ENCODE peak calls at places on chromosomes 16 and 17, in eight cellular contexts. One of them, this sample, is unnamed.

GRCh38 chr17:45231481-45232116 is 9.9 kb downstream of the FMNL1 start:
- DNase-seq in OCI-LY7: peak; percentile 51
- DNase-seq in left ventricle myocardium inferior: no peak
- DNase-seq in cardiac muscle cell: no peak
- DNase-seq in mesenchymal stem cell: no peak
- DNase-seq in CD4-positive, alpha-beta T cell: no peak
- DNase-seq in IMR-90: no peak
- DNase-seq in ovary: no peak
- DNase-seq in this sample: no peak

GRCh38 chr16:30711712-30712111 is 12.7 kb downstream of the SRCAP start:
- DNase-seq in OCI-LY7: no peak
- DNase-seq in left ventricle myocardium inferior: no peak
- DNase-seq in cardiac muscle cell: no peak
- DNase-seq in mesenchymal stem cell: no peak
- DNase-seq in CD4-positive, alpha-beta T cell: no peak
- DNase-seq in IMR-90: no peak
- DNase-seq in ovary: no peak
- DNase-seq in this sample: no peak

GRCh38 chr17:6427284-6427781 is 7.6 kb downstream of the AIPL1 start:
- DNase-seq in OCI-LY7: no peak
- DNase-seq in left ventricle myocardium inferior: no peak
- DNase-seq in cardiac muscle cell: peak; percentile 41
- DNase-seq in mesenchymal stem cell: peak; percentile 52
- DNase-seq in CD4-positive, alpha-beta T cell: no peak
- DNase-seq in IMR-90: peak; percentile 16
- DNase-seq in ovary: no peak
- DNase-seq in this sample: no peak

GRCh38 chr17:5019475-5019956 is 15.7 kb downstream of the SLC52A1 start:
- DNase-seq in OCI-LY7: peak; percentile 76
- DNase-seq in left ventricle myocardium inferior: no peak
- DNase-seq in cardiac muscle cell: peak; percentile 12
- DNase-seq in mesenchymal stem cell: no peak
- DNase-seq in CD4-positive, alpha-beta T cell: peak; percentile 39
- DNase-seq in IMR-90: peak; percentile 12
- DNase-seq in ovary: no peak
- DNase-seq in this sample: no peak

GRCh38 chr16:23092072-23092800 is 57.0 kb downstream of the USP31 start:
- DNase-seq in OCI-LY7: no peak
- DNase-seq in left ventricle myocardium inferior: no peak
- DNase-seq in cardiac muscle cell: no peak
- DNase-seq in mesenchymal stem cell: no peak
- DNase-seq in CD4-positive, alpha-beta T cell: no peak
- DNase-seq in IMR-90: no peak
- DNase-seq in ovary: no peak
- DNase-seq in this sample: no peak

GRCh38 chr16:57617604-57618111 is 10.8 kb upstream of the ADGRG1 start:
- DNase-seq in OCI-LY7: no peak
- DNase-seq in left ventricle myocardium inferior: no peak
- DNase-seq in cardiac muscle cell: no peak
- DNase-seq in mesenchymal stem cell: no peak
- DNase-seq in CD4-positive, alpha-beta T cell: no peak
- DNase-seq in IMR-90: no peak
- DNase-seq in ovary: peak; percentile 5
- DNase-seq in this sample: no peak

GRCh38 chr17:46191332-46192210 is 1.7 kb downstream of the KANSL1 start:
- DNase-seq in OCI-LY7: peak; percentile 49
- DNase-seq in left ventricle myocardium inferior: no peak
- DNase-seq in cardiac muscle cell: peak; percentile 51
- DNase-seq in mesenchymal stem cell: peak; percentile 77
- DNase-seq in CD4-positive, alpha-beta T cell: no peak
- DNase-seq in IMR-90: no peak
- DNase-seq in ovary: peak; percentile 33
- DNase-seq in this sample: no peak

GRCh38 chr16:19114359-19115147 is 789 bp downstream of the ITPRIPL2 start:
- DNase-seq in OCI-LY7: no peak
- DNase-seq in left ventricle myocardium inferior: peak; percentile 62
- DNase-seq in cardiac muscle cell: peak; percentile 73
- DNase-seq in mesenchymal stem cell: peak; percentile 71
- DNase-seq in CD4-positive, alpha-beta T cell: no peak
- DNase-seq in IMR-90: peak; percentile 68
- DNase-seq in ovary: peak; percentile 76
- DNase-seq in this sample: no peak

GRCh38 chr17:54544239-54544638 is 356.4 kb upstream of the TOM1L1 start:
- DNase-seq in OCI-LY7: no peak
- DNase-seq in left ventricle myocardium inferior: no peak
- DNase-seq in cardiac muscle cell: no peak
- DNase-seq in mesenchymal stem cell: no peak
- DNase-seq in CD4-positive, alpha-beta T cell: no peak
- DNase-seq in IMR-90: no peak
- DNase-seq in ovary: no peak
- DNase-seq in this sample: peak; percentile 9

GRCh38 chr16:27980919-27981670 is 82.4 kb downstream of the GSG1L start:
- DNase-seq in OCI-LY7: no peak
- DNase-seq in left ventricle myocardium inferior: no peak
- DNase-seq in cardiac muscle cell: no peak
- DNase-seq in mesenchymal stem cell: no peak
- DNase-seq in CD4-positive, alpha-beta T cell: no peak
- DNase-seq in IMR-90: no peak
- DNase-seq in ovary: no peak
- DNase-seq in this sample: no peak

DNA sequence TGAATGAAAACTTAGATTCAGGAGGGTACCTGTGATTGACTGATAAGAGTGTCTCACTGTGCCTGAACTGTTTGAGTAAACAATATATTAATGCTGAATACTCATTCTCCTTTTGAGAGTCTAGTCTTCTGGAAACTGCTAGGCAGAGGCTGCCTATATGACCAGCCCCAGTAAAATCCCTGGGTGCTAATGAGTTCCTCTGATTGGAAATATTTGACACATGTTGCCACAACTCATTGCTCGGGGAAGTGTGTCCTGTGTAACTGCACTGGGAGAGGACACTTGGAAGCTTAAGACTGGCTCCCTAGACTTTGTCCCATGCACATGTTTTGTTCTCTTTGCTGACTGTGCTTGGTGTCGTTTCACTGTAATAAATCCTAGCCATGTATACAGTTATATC is 108.7 kb upstream of the NACA2 start:
- DNase-seq in OCI-LY7: no peak
- DNase-seq in left ventricle myocardium inferior: no peak
- DNase-seq in cardiac muscle cell: no peak
- DNase-seq in mesenchymal stem cell: no peak
- DNase-seq in CD4-positive, alpha-beta T cell: no peak
- DNase-seq in IMR-90: no peak
- DNase-seq in ovary: no peak
- DNase-seq in this sample: no peak
- H3K9me3 ChIP-seq in OCI-LY7: peaks cover 34% of the 10 kb centered on the region
- H3K9me3 ChIP-seq in left ventricle myocardium inferior: peaks cover 70% of the 10 kb centered on the region
- H3K9me3 ChIP-seq in cardiac muscle cell: no peaks in the 10 kb centered on the region
- H3K9me3 ChIP-seq in mesenchymal stem cell: peaks cover 55% of the 10 kb centered on the region
- H3K9me3 ChIP-seq in CD4-positive, alpha-beta T cell: peaks cover 40% of the 10 kb centered on the region
- H3K9me3 ChIP-seq in IMR-90: peaks cover 19% of the 10 kb centered on the region
- H3K9me3 ChIP-seq in ovary: peaks cover 5% of the 10 kb centered on the region
- H3K9me3 ChIP-seq in this sample: peaks cover 4% of the 10 kb centered on the region

GRCh38 chr16:53511084-53511402 is 8.0 kb upstream of the AKTIP start:
- DNase-seq in OCI-LY7: no peak
- DNase-seq in left ventricle myocardium inferior: no peak
- DNase-seq in cardiac muscle cell: no peak
- DNase-seq in mesenchymal stem cell: no peak
- DNase-seq in CD4-positive, alpha-beta T cell: no peak
- DNase-seq in IMR-90: no peak
- DNase-seq in ovary: no peak
- DNase-seq in this sample: no peak

GRCh38 chr16:53510704-53511070 is 7.7 kb upstream of the AKTIP start:
- DNase-seq in OCI-LY7: no peak
- DNase-seq in left ventricle myocardium inferior: no peak
- DNase-seq in cardiac muscle cell: no peak
- DNase-seq in mesenchymal stem cell: no peak
- DNase-seq in CD4-positive, alpha-beta T cell: no peak
- DNase-seq in IMR-90: no peak
- DNase-seq in ovary: no peak
- DNase-seq in this sample: no peak

GRCh38 chr16:53507464-53508180 is 4.6 kb upstream of the AKTIP start:
- DNase-seq in OCI-LY7: no peak
- DNase-seq in left ventricle myocardium inferior: no peak
- DNase-seq in cardiac muscle cell: no peak
- DNase-seq in mesenchymal stem cell: no peak
- DNase-seq in CD4-positive, alpha-beta T cell: no peak
- DNase-seq in IMR-90: no peak
- DNase-seq in ovary: no peak
- DNase-seq in this sample: no peak

GRCh38 chr16:53511403-53512280 is 8.6 kb upstream of the AKTIP start:
- DNase-seq in OCI-LY7: no peak
- DNase-seq in left ventricle myocardium inferior: no peak
- DNase-seq in cardiac muscle cell: no peak
- DNase-seq in mesenchymal stem cell: no peak
- DNase-seq in CD4-positive, alpha-beta T cell: no peak
- DNase-seq in IMR-90: no peak
- DNase-seq in ovary: no peak
- DNase-seq in this sample: no peak

GRCh38 chr16:53509906-53510703 is 7.1 kb upstream of the AKTIP start:
- DNase-seq in OCI-LY7: peak; percentile 60
- DNase-seq in left ventricle myocardium inferior: peak; percentile 68
- DNase-seq in cardiac muscle cell: peak; percentile 82
- DNase-seq in mesenchymal stem cell: peak; percentile 64
- DNase-seq in CD4-positive, alpha-beta T cell: peak; percentile 36
- DNase-seq in IMR-90: peak; percentile 62
- DNase-seq in ovary: peak; percentile 70
- DNase-seq in this sample: no peak
- H3K27ac ChIP-seq in OCI-LY7: no peak overlapping the region
- H3K27ac ChIP-seq in left ventricle myocardium inferior: peak overlapping the region; percentile 90
- H3K27ac ChIP-seq in cardiac muscle cell: no peak overlapping the region
- H3K27ac ChIP-seq in mesenchymal stem cell: no peak overlapping the region
- H3K27ac ChIP-seq in CD4-positive, alpha-beta T cell: no peak overlapping the region
- H3K27ac ChIP-seq in IMR-90: no peak overlapping the region
- H3K27ac ChIP-seq in ovary: no peak overlapping the region
- H3K27ac ChIP-seq in this sample: no peak overlapping the region

GRCh38 chr16:63188076-63188771 is 1152.0 kb upstream of the CDH8 start:
- DNase-seq in OCI-LY7: no peak
- DNase-seq in left ventricle myocardium inferior: no peak
- DNase-seq in cardiac muscle cell: no peak
- DNase-seq in mesenchymal stem cell: no peak
- DNase-seq in CD4-positive, alpha-beta T cell: no peak
- DNase-seq in IMR-90: no peak
- DNase-seq in ovary: no peak
- DNase-seq in this sample: no peak

GRCh38 chr16:63187638-63188037 is 1151.4 kb upstream of the CDH8 start:
- DNase-seq in OCI-LY7: no peak
- DNase-seq in left ventricle myocardium inferior: no peak
- DNase-seq in cardiac muscle cell: no peak
- DNase-seq in mesenchymal stem cell: no peak
- DNase-seq in CD4-positive, alpha-beta T cell: no peak
- DNase-seq in IMR-90: no peak
- DNase-seq in ovary: no peak
- DNase-seq in this sample: no peak

GRCh38 chr16:63185235-63185780 is 1149.1 kb upstream of the CDH8 start:
- DNase-seq in OCI-LY7: no peak
- DNase-seq in left ventricle myocardium inferior: no peak
- DNase-seq in cardiac muscle cell: no peak
- DNase-seq in mesenchymal stem cell: no peak
- DNase-seq in CD4-positive, alpha-beta T cell: no peak
- DNase-seq in IMR-90: no peak
- DNase-seq in ovary: no peak
- DNase-seq in this sample: peak; percentile 4
- H3K9me3 ChIP-seq in OCI-LY7: no peaks in the 10 kb centered on the region
- H3K9me3 ChIP-seq in left ventricle myocardium inferior: no peaks in the 10 kb centered on the region
- H3K9me3 ChIP-seq in cardiac muscle cell: no peaks in the 10 kb centered on the region
- H3K9me3 ChIP-seq in mesenchymal stem cell: no peaks in the 10 kb centered on the region
- H3K9me3 ChIP-seq in CD4-positive, alpha-beta T cell: peaks cover 6% of the 10 kb centered on the region
- H3K9me3 ChIP-seq in IMR-90: peaks cover 2% of the 10 kb centered on the region
- H3K9me3 ChIP-seq in ovary: no peaks in the 10 kb centered on the region
- H3K9me3 ChIP-seq in this sample: no peaks in the 10 kb centered on the region

GRCh38 chr17:30244853-30245385 is 9.4 kb upstream of the SLC6A4 start:
- DNase-seq in OCI-LY7: no peak
- DNase-seq in left ventricle myocardium inferior: no peak
- DNase-seq in cardiac muscle cell: no peak
- DNase-seq in mesenchymal stem cell: peak; percentile 36
- DNase-seq in CD4-positive, alpha-beta T cell: no peak
- DNase-seq in IMR-90: peak; percentile 89
- DNase-seq in ovary: no peak
- DNase-seq in this sample: no peak

GRCh38 chr17:30240177-30240576 is 4.7 kb upstream of the SLC6A4 start:
- DNase-seq in OCI-LY7: no peak
- DNase-seq in left ventricle myocardium inferior: no peak
- DNase-seq in cardiac muscle cell: no peak
- DNase-seq in mesenchymal stem cell: no peak
- DNase-seq in CD4-positive, alpha-beta T cell: no peak
- DNase-seq in IMR-90: no peak
- DNase-seq in ovary: no peak
- DNase-seq in this sample: no peak

GRCh38 chr17:30241051-30241450 is 5.6 kb upstream of the SLC6A4 start:
- DNase-seq in OCI-LY7: no peak
- DNase-seq in left ventricle myocardium inferior: no peak
- DNase-seq in cardiac muscle cell: no peak
- DNase-seq in mesenchymal stem cell: no peak
- DNase-seq in CD4-positive, alpha-beta T cell: no peak
- DNase-seq in IMR-90: no peak
- DNase-seq in ovary: no peak
- DNase-seq in this sample: no peak

GRCh38 chr17:30243568-30243967 is 8.1 kb upstream of the SLC6A4 start:
- DNase-seq in OCI-LY7: no peak
- DNase-seq in left ventricle myocardium inferior: no peak
- DNase-seq in cardiac muscle cell: no peak
- DNase-seq in mesenchymal stem cell: no peak
- DNase-seq in CD4-positive, alpha-beta T cell: no peak
- DNase-seq in IMR-90: no peak
- DNase-seq in ovary: no peak
- DNase-seq in this sample: no peak

GRCh38 chr17:30243002-30243401 is 7.5 kb upstream of the SLC6A4 start:
- DNase-seq in OCI-LY7: no peak
- DNase-seq in left ventricle myocardium inferior: no peak
- DNase-seq in cardiac muscle cell: no peak
- DNase-seq in mesenchymal stem cell: no peak
- DNase-seq in CD4-positive, alpha-beta T cell: no peak
- DNase-seq in IMR-90: no peak
- DNase-seq in ovary: no peak
- DNase-seq in this sample: no peak
- H3K27ac ChIP-seq in OCI-LY7: no peak overlapping the region
- H3K27ac ChIP-seq in left ventricle myocardium inferior: no peak overlapping the region
- H3K27ac ChIP-seq in cardiac muscle cell: no peak overlapping the region
- H3K27ac ChIP-seq in mesenchymal stem cell: no peak overlapping the region
- H3K27ac ChIP-seq in CD4-positive, alpha-beta T cell: no peak overlapping the region
- H3K27ac ChIP-seq in IMR-90: no peak overlapping the region
- H3K27ac ChIP-seq in ovary: no peak overlapping the region
- H3K27ac ChIP-seq in this sample: no peak overlapping the region

GRCh38 chr16:35792516-35793285 is 2333.3 kb downstream of the TP53TG3F start:
- DNase-seq in OCI-LY7: no peak
- DNase-seq in left ventricle myocardium inferior: no peak
- DNase-seq in cardiac muscle cell: no peak
- DNase-seq in mesenchymal stem cell: no peak
- DNase-seq in CD4-positive, alpha-beta T cell: no peak
- DNase-seq in IMR-90: no peak
- DNase-seq in ovary: no peak
- DNase-seq in this sample: no peak

DNA sequence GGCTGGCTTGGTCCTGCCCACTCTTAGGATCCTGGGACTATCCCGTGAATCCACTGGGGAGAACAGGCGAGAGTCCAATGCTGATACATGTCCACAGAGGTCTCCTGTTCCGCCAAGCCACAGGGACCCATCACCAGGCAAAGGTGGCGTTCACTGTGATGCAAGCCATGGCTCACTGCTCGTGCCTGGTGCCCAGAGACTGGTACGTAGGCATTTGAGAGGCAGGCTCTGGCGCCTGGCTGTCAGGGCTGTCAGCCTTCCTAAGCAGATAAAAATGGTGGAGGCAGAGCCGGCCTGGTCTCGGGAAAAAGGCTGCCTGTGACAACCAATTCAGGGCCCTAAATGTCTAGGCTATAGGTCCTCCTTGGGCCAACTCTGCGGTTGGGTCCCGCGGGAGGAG is 2329.0 kb downstream of the TP53TG3F start:
- DNase-seq in OCI-LY7: no peak
- DNase-seq in left ventricle myocardium inferior: no peak
- DNase-seq in cardiac muscle cell: no peak
- DNase-seq in mesenchymal stem cell: no peak
- DNase-seq in CD4-positive, alpha-beta T cell: no peak
- DNase-seq in IMR-90: no peak
- DNase-seq in ovary: no peak
- DNase-seq in this sample: no peak
- H3K9me3 ChIP-seq in OCI-LY7: peaks cover 27% of the 10 kb centered on the region
- H3K9me3 ChIP-seq in left ventricle myocardium inferior: peaks cover 14% of the 10 kb centered on the region
- H3K9me3 ChIP-seq in cardiac muscle cell: peaks cover 2% of the 10 kb centered on the region
- H3K9me3 ChIP-seq in mesenchymal stem cell: peaks cover 44% of the 10 kb centered on the region
- H3K9me3 ChIP-seq in CD4-positive, alpha-beta T cell: peaks cover 46% of the 10 kb centered on the region
- H3K9me3 ChIP-seq in IMR-90: peaks cover 52% of the 10 kb centered on the region
- H3K9me3 ChIP-seq in ovary: no peaks in the 10 kb centered on the region
- H3K9me3 ChIP-seq in this sample: peaks cover 28% of the 10 kb centered on the region

This sample was measured in iPS DF 6.9.